ENCODE peak calls at places on chromosome 12, in six cellular contexts. K, Z, X, Y, Q and F are unnamed samples.

GRCh38 chr12:68007466-68007865 is 18.2 kb downstream of the IFNG-AS1 start:
- DNase-seq in Y (no peak), Q (no peak), K (no peak), Z (no peak), X (no peak), F (no peak)

GRCh38 chr12:52142431-52142830 is 49.4 kb downstream of the KRT80 start:
- DNase-seq in Y (no peak), Z (no peak), X (no peak), Q (no peak), K (no peak), F (no peak)

GRCh38 chr12:130076752-130077151 is 85.5 kb upstream of the FZD10 start:
- DNase-seq in K (no peak), X (no peak), Y (no peak), Q (no peak), Z (no peak), F (no peak)

GRCh38 chr12:104785886-104786285 is 172.2 kb downstream of the SLC41A2 start:
- DNase-seq in Y (no peak), Z (no peak), X (no peak), Q (no peak), K (no peak), F (no peak)

GRCh38 chr12:71135812-71136176 is 22.0 kb downstream of the TSPAN8 start:
- DNase-seq in Z (peak), K (no peak), Y (peak), Q (no peak), X (peak), F (no peak)

GRCh38 chr12:129789921-129790320 is 113.9 kb downstream of the TMEM132D start:
- DNase-seq in Z (no peak), Y (no peak), K (no peak), Q (no peak), X (no peak), F (no peak)

GRCh38 chr12:92912672-92913071 is 16.4 kb downstream of the EEA1 start:
- DNase-seq in Y (no peak), X (no peak), Z (no peak), Q (no peak), K (no peak), F (no peak)

GRCh38 chr12:110615171-110615570 is 1.2 kb downstream of the TCTN1 start:
- DNase-seq in K (no peak), Z (no peak), X (no peak), Y (no peak), Q (no peak), F (no peak)

GRCh38 chr12:116337312-116337711 is 59.8 kb upstream of the MED13L start:
- DNase-seq in Y (no peak), Z (no peak), Q (no peak), X (peak), K (no peak), F (no peak)

GRCh38 chr12:106883421-106883820 is 72.3 kb upstream of the TMEM263 start:
- DNase-seq in Q (no peak), Y (peak), K (peak), Z (no peak), X (no peak), F (no peak)